ENCODE peak calls at places on chromosomes 12 and 14, in seven cellular contexts. Q is aorta, R is PC-3, C is astrocyte, S is suprapubic skin, U is mammary epithelial cell, B is sigmoid colon. Y is an unnamed sample.

GRCh38 chr12:12777056-12777455 is 8.4 kb upstream of the APOLD1 start:
- DNase-seq in C (no peak), S (no peak), Q (no peak), R (no peak), B (no peak), U (no peak), Y (no peak)

GRCh38 chr14:52829527-52829926 is 38.1 kb upstream of the GNPNAT1 start:
- DNase-seq in B (no peak), Q (no peak), U (no peak), R (no peak), C (no peak), S (no peak), Y (no peak)

GRCh38 chr12:90729741-90730140 is 225.2 kb downstream of the CCER1 start:
- DNase-seq in B (no peak), U (peak), R (peak), Q (no peak), S (no peak), C (peak), Y (no peak)

GRCh38 chr14:21525571-21525970 is 575 bp downstream of the SALL2 start:
- DNase-seq in S (no peak), Q (no peak), U (no peak), B (no peak), R (no peak), C (peak), Y (no peak)

GRCh38 chr12:130128764-130129735 is 33.2 kb upstream of the FZD10 start:
- DNase-seq in S (no peak), R (no peak), C (no peak), B (no peak), Q (peak), U (no peak), Y (no peak)

GRCh38 chr12:115354007-115354452 is 670.1 kb upstream of the TBX3 start:
- DNase-seq in Q (peak), R (peak), B (peak), U (peak), C (peak), S (peak), Y (no peak)

GRCh38 chr12:16726879-16727278 is 120.9 kb upstream of the LMO3 start:
- DNase-seq in C (peak), U (peak), Q (no peak), R (no peak), B (no peak), S (no peak), Y (no peak)

GRCh38 chr12:98253641-98254040 is 261.7 kb upstream of the TMPO start:
- DNase-seq in C (no peak), U (no peak), S (no peak), Q (no peak), R (no peak), B (no peak), Y (no peak)

GRCh38 chr12:94770777-94771176 is 120.4 kb upstream of the TMCC3 start:
- DNase-seq in C (no peak), R (no peak), S (no peak), Q (no peak), U (no peak), B (no peak), Y (no peak)

GRCh38 chr14:36658091-36659009 is 3.3 kb upstream of the PAX9 start:
- DNase-seq in S (no peak), Q (no peak), B (no peak), C (no peak), U (no peak), R (no peak), Y (peak)

GRCh38 chr12:98409543-98409942 is 105.8 kb upstream of the TMPO start:
- DNase-seq in B (no peak), C (no peak), U (no peak), S (no peak), R (no peak), Q (no peak), Y (no peak)

GRCh38 chr12:122081108-122081696 is 2.6 kb downstream of the MLXIP start:
- DNase-seq in B (no peak), Q (peak), R (peak), C (no peak), U (peak), S (no peak), Y (no peak)

GRCh38 chr14:77707355-77707723 is 484 bp downstream of the ALKBH1 start:
- DNase-seq in Q (no peak), C (peak), U (peak), S (no peak), R (peak), B (no peak), Y (no peak)

GRCh38 chr14:89564291-89564957 is 147.4 kb upstream of the FOXN3 start:
- DNase-seq in S (no peak), Q (no peak), B (no peak), R (no peak), C (peak), U (no peak), Y (no peak)

GRCh38 chr12:54684636-54685630 is 36.8 kb upstream of the DCD start:
- DNase-seq in Q (no peak), R (no peak), B (no peak), U (no peak), S (no peak), C (no peak), Y (no peak)

GRCh38 chr12:50398931-50399330 is 1.8 kb upstream of the LARP4 start:
- DNase-seq in U (no peak), R (no peak), Q (no peak), S (peak), C (no peak), B (no peak), Y (no peak)

GRCh38 chr12:29429999-29430698 is 49.2 kb upstream of the ERGIC2 start:
- DNase-seq in R (peak), S (no peak), C (no peak), U (peak), B (no peak), Q (no peak), Y (no peak)

GRCh38 chr12:46771268-46771837 is 54.4 kb downstream of the SLC38A4 start:
- DNase-seq in C (peak), U (no peak), S (no peak), Q (no peak), B (no peak), R (no peak), Y (no peak)

GRCh38 chr12:58886474-58886873 is 33.8 kb downstream of the LRIG3 start:
- DNase-seq in C (no peak), S (no peak), Q (no peak), B (no peak), R (no peak), U (no peak), Y (no peak)

GRCh38 chr14:50023671-50024490 is 92.5 kb downstream of the VCPKMT start:
- DNase-seq in C (peak), U (peak), B (peak), R (peak), Q (no peak), S (no peak), Y (no peak)

GRCh38 chr12:55718020-55718419 is 2.2 kb upstream of the RDH5 start:
- DNase-seq in C (peak), B (no peak), S (no peak), R (no peak), U (no peak), Q (peak), Y (no peak)

GRCh38 chr12:110501722-110502448 is at the start of the genes RAD9B and VPS29:
- DNase-seq in B (peak), R (peak), S (peak), U (peak), C (peak), Q (peak), Y (peak)

GRCh38 chr14:93286212-93286890 is 46.5 kb downstream of the BTBD7 start:
- DNase-seq in R (no peak), S (no peak), B (no peak), Q (no peak), U (no peak), C (peak), Y (no peak)

GRCh38 chr14:23056257-23056955 is 914 bp downstream of the CDH24 start:
- DNase-seq in B (peak), U (peak), R (peak), Q (peak), C (peak), S (no peak), Y (peak)

GRCh38 chr12:57632898-57633825 is at the start of gene B4GALNT1:
- DNase-seq in S (peak), B (peak), R (peak), C (no peak), U (peak), Q (no peak), Y (peak)

GRCh38 chr12:95715177-95715576 is 75.4 kb downstream of the NTN4 start:
- DNase-seq in B (no peak), U (no peak), C (no peak), Q (no peak), R (no peak), S (no peak), Y (no peak)

GRCh38 chr12:111426341-111427185 is 20.8 kb downstream of the SH2B3 start:
- DNase-seq in S (no peak), Q (no peak), B (no peak), U (no peak), R (peak), C (no peak), Y (no peak)

GRCh38 chr12:113479578-113480335 is 8.1 kb upstream of the LHX5 start:
- DNase-seq in U (no peak), C (peak), B (no peak), Q (no peak), R (no peak), S (no peak), Y (no peak)

GRCh38 chr14:52918486-52918885 is 32.4 kb downstream of the FERMT2 start:
- DNase-seq in Q (no peak), B (no peak), S (no peak), U (peak), C (peak), R (peak), Y (no peak)

GRCh38 chr12:64610092-64610659 is at the start of gene RASSF3:
- DNase-seq in R (peak), C (peak), B (peak), S (peak), Q (peak), U (peak), Y (peak)

GRCh38 chr12:64923536-64923935 is 99.1 kb downstream of the TBC1D30 start:
- DNase-seq in B (no peak), S (no peak), Q (no peak), R (no peak), C (no peak), U (no peak), Y (no peak)

GRCh38 chr12:110079477-110080400 is 31.4 kb upstream of the C12orf76 start:
- DNase-seq in C (no peak), Q (peak), U (peak), S (no peak), R (no peak), B (peak), Y (peak)

GRCh38 chr14:96702831-96703230 is 94.4 kb upstream of the VRK1 start:
- DNase-seq in B (no peak), Q (no peak), C (no peak), R (no peak), S (no peak), U (no peak), Y (no peak)

GRCh38 chr14:96705422-96706092 is 91.6 kb upstream of the VRK1 start:
- DNase-seq in Q (no peak), S (no peak), C (no peak), R (peak), U (no peak), B (no peak), Y (no peak)

GRCh38 chr14:96711559-96712267 is 85.5 kb upstream of the VRK1 start:
- DNase-seq in Q (no peak), U (no peak), B (peak), S (no peak), C (no peak), R (no peak), Y (no peak)

GRCh38 chr14:96710060-96710636 is 87.0 kb upstream of the VRK1 start:
- DNase-seq in S (no peak), U (no peak), Q (no peak), C (no peak), R (no peak), B (peak), Y (no peak)

GRCh38 chr14:96706893-96707292 is 90.3 kb upstream of the VRK1 start:
- DNase-seq in C (no peak), S (no peak), Q (no peak), R (no peak), U (no peak), B (peak), Y (no peak)
- H3K27ac ChIP-seq in C (no peak), S (no peak), Q (no peak), R (no peak), U (no peak), B (no peak), Y (no peak)

DNA sequence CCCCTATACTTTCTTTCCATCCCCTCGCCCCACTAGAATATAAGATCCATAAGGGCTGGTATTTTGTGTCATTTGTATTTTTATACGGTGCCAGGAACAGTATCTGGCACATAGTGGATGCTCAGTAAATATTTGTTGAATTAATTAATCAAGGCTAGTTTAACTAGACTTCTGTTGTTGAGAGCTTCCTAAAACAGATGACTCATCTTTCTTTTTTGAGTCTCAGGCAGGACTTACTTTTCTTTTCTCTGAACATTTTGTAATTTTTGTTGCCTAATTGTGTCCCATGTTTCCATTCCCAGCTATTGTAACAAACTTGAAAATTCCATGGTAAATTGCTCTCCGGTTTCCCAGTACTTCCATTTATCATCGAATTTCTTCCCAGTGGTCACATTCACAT is 16.7 kb downstream of the STK38L start:
- DNase-seq in S (no peak), B (no peak), C (no peak), R (peak), Q (no peak), U (peak), Y (no peak)
- H3K27ac ChIP-seq in S (peak), B (peak), C (peak), R (peak), Q (peak), U (no peak), Y (peak)

GRCh38 chr12:6336079-6336858 is 5.6 kb downstream of the TNFRSF1A start:
- DNase-seq in U (peak), S (peak), Q (peak), R (peak), B (peak), C (peak), Y (peak)

GRCh38 chr12:6333566-6333965 is 8.3 kb downstream of the TNFRSF1A start:
- DNase-seq in U (peak), S (no peak), B (no peak), R (no peak), Q (no peak), C (peak), Y (peak)

GRCh38 chr12:6334359-6334758 is 7.5 kb downstream of the TNFRSF1A start:
- DNase-seq in S (no peak), C (no peak), R (no peak), Q (no peak), B (no peak), U (no peak), Y (no peak)

GRCh38 chr12:6335451-6336078 is 6.3 kb downstream of the TNFRSF1A start:
- DNase-seq in B (peak), C (peak), S (no peak), R (peak), U (peak), Q (peak), Y (peak)

GRCh38 chr12:6334940-6335450 is 6.9 kb downstream of the TNFRSF1A start:
- DNase-seq in Q (peak), S (no peak), U (no peak), R (no peak), B (no peak), C (no peak), Y (no peak)
- H3K27ac ChIP-seq in Q (peak), S (peak), U (peak), R (peak), B (peak), C (peak), Y (peak)

GRCh38 chr14:68543516-68543915 is 249.4 kb downstream of the ZFP36L1 start:
- DNase-seq in B (no peak), Q (no peak), C (no peak), S (peak), U (no peak), R (no peak), Y (no peak)

GRCh38 chr14:68546839-68547238 is 246.0 kb downstream of the ZFP36L1 start:
- DNase-seq in R (peak), S (no peak), B (no peak), Q (no peak), U (peak), C (peak), Y (no peak)

GRCh38 chr14:68542346-68542745 is 250.5 kb downstream of the ZFP36L1 start:
- DNase-seq in U (no peak), B (no peak), S (peak), C (no peak), R (peak), Q (no peak), Y (no peak)

GRCh38 chr14:68541128-68541896 is 251.6 kb downstream of the ZFP36L1 start:
- DNase-seq in S (peak), Q (no peak), R (no peak), B (no peak), C (no peak), U (no peak), Y (no peak)

GRCh38 chr14:68544150-68544892 is 248.5 kb downstream of the ZFP36L1 start:
- DNase-seq in U (peak), C (peak), R (peak), S (peak), Q (peak), B (peak), Y (peak)
- H3K27ac ChIP-seq in U (peak), C (peak), R (no peak), S (peak), Q (peak), B (peak), Y (peak)

GRCh38 chr14:102508774-102509743 is 517 bp downstream of the ANKRD9 start:
- DNase-seq in B (peak), U (no peak), S (peak), Q (peak), C (no peak), R (peak), Y (peak)

GRCh38 chr14:102506599-102506871 is 3.0 kb downstream of the ANKRD9 start:
- DNase-seq in S (no peak), R (no peak), Q (no peak), U (no peak), B (no peak), C (no peak), Y (no peak)

GRCh38 chr14:102507026-102507860 is 2.3 kb downstream of the ANKRD9 start:
- DNase-seq in R (no peak), S (no peak), C (no peak), U (no peak), Q (no peak), B (no peak), Y (no peak)

GRCh38 chr14:102508410-102508773 is 1.2 kb downstream of the ANKRD9 start:
- DNase-seq in B (no peak), C (no peak), Q (no peak), S (no peak), R (peak), U (no peak), Y (no peak)

DNA sequence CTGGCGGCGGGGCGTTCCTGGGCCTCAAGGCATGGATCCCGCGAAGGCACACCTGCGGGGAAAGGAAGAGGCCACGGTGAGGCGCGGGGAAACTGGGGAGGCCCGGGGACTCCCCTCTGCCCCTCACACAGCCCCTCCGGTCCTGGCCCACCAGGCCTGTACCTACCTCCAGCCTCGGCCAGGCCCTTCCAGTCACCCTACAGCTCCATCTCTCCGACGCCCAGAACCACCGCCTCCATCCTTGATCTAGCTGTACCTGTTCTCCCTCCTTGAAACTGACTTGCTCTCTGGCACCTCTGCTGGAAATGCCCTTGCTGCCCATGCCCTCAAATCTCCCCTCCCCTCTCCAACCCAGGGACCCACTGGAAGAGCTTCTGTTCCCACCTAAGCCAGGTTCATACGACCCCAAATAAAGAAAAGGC is 1.7 kb downstream of the ANKRD9 start:
- DNase-seq in S (no peak), C (no peak), R (no peak), U (no peak), B (no peak), Q (no peak), Y (no peak)
- H3K27ac ChIP-seq in S (peak), C (no peak), R (peak), U (no peak), B (peak), Q (no peak), Y (peak)

GRCh38 chr12:39329876-39330275 is 113.0 kb downstream of the KIF21A start:
- DNase-seq in S (no peak), C (no peak), B (no peak), R (no peak), Q (no peak), U (no peak), Y (no peak)
- H3K27ac ChIP-seq in S (no peak), C (no peak), B (no peak), R (no peak), Q (no peak), U (no peak), Y (no peak)

DNA sequence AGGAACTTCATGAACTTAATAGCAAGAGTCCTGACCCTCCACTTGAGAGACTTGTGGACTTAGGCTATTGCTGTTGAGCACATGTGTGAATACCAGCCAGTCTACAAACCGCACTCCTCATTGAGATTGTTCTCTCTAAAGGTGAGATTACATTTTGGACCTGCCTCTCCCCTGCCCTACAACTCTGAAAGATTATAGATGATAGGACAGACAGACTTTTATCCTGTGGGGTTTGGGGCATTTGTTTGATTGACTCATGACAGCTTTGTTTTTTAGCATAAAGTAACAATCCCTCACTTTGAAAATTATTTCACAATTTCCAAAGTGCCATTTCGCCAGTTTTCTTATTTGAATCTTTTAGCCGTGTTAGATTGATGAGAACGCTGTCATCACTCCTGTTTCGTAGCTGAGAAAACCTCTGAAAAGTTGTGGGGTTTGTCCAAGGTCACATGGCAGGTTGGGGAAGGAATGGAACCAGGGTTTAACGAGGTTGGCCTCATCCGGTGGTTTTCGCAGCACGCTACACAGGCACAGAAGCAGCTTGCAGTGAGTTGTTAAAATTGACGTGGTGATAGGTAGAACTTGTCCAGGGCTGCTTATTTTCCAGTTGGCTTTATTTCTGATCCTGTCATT is 836 bp downstream of the EVL start:
- DNase-seq in R (no peak), S (no peak), B (no peak), Q (no peak), C (no peak), U (no peak), Y (no peak)
- H3K27ac ChIP-seq in R (no peak), S (peak), B (no peak), Q (no peak), C (no peak), U (no peak), Y (no peak)

GRCh38 chr14:103548463-103549351 is 13.8 kb downstream of the BAG5 start:
- DNase-seq in U (no peak), R (no peak), C (no peak), Q (peak), B (no peak), S (peak), Y (peak)

GRCh38 chr14:103550451-103551337 is 11.8 kb downstream of the BAG5 start:
- DNase-seq in S (peak), C (no peak), U (no peak), Q (peak), R (no peak), B (peak), Y (peak)

GRCh38 chr14:103551338-103551762 is 11.1 kb downstream of the BAG5 start:
- DNase-seq in S (peak), R (no peak), C (no peak), Q (peak), B (peak), U (no peak), Y (peak)

GRCh38 chr14:103547941-103548462 is 14.5 kb downstream of the BAG5 start:
- DNase-seq in U (no peak), Q (peak), R (no peak), C (no peak), B (no peak), S (peak), Y (peak)

GRCh38 chr14:103549361-103550311 is 12.8 kb downstream of the BAG5 start:
- DNase-seq in S (peak), U (no peak), B (peak), R (no peak), Q (peak), C (no peak), Y (peak)
- H3K27ac ChIP-seq in S (peak), U (no peak), B (peak), R (no peak), Q (no peak), C (no peak), Y (peak)

GRCh38 chr12:4267904-4268548 is 5.5 kb upstream of the CCND2 start:
- DNase-seq in C (no peak), Q (no peak), B (no peak), R (no peak), U (no peak), S (no peak), Y (no peak)
- H3K27ac ChIP-seq in C (no peak), Q (no peak), B (peak), R (no peak), U (no peak), S (no peak), Y (no peak)